ENCODE peak calls at places on chromosome 21, in four cellular contexts. One of them, this sample, is unnamed.
A peak's percentile ranks its signal among the peaks of the same experiment; 100 is the strongest.

GRCh38 chr21:30434033-30434631 is 4.1 kb downstream of the KRTAP13-4 start:
- DNase-seq in HepG2: no peak
- DNase-seq in K562: peak; percentile 22
- DNase-seq in IMR-90: no peak
- DNase-seq in this sample: no peak

GRCh38 chr21:35840949-35841348 is 219.4 kb downstream of the SETD4 start:
- DNase-seq in HepG2: no peak
- DNase-seq in IMR-90: no peak
- DNase-seq in K562: no peak
- DNase-seq in this sample: no peak

GRCh38 chr21:39422468-39423241 is 22.9 kb downstream of the LCA5L start:
- DNase-seq in IMR-90: no peak
- DNase-seq in HepG2: no peak
- DNase-seq in K562: no peak
- DNase-seq in this sample: no peak

GRCh38 chr21:34986561-34987533 is 62.3 kb downstream of the RUNX1 start:
- DNase-seq in IMR-90: peak; percentile 81
- DNase-seq in K562: no peak
- DNase-seq in HepG2: peak; percentile 84
- DNase-seq in this sample: no peak

GRCh38 chr21:39676054-39676771 is 63.5 kb downstream of the B3GALT5 start:
- DNase-seq in HepG2: peak; percentile 17
- DNase-seq in K562: no peak
- DNase-seq in IMR-90: no peak
- DNase-seq in this sample: peak; percentile 25

GRCh38 chr21:31564439-31564838 is 95.1 kb upstream of the SOD1 start:
- DNase-seq in K562: no peak
- DNase-seq in HepG2: no peak
- DNase-seq in IMR-90: no peak
- DNase-seq in this sample: no peak

GRCh38 chr21:37579356-37579755 is 212.8 kb downstream of the DYRK1A start:
- DNase-seq in IMR-90: peak; percentile 10
- DNase-seq in K562: no peak
- DNase-seq in HepG2: no peak
- DNase-seq in this sample: no peak

GRCh38 chr21:45303751-45304150 is 16.1 kb upstream of the POFUT2 start:
- DNase-seq in HepG2: no peak
- DNase-seq in IMR-90: no peak
- DNase-seq in K562: no peak
- DNase-seq in this sample: no peak

GRCh38 chr21:33924079-33924765 is 8.6 kb upstream of the ATP5PO start:
- DNase-seq in IMR-90: peak; percentile 72
- DNase-seq in K562: peak; percentile 83
- DNase-seq in HepG2: peak; percentile 70
- DNase-seq in this sample: peak; percentile 76

GRCh38 chr21:17435565-17436543 is 77.0 kb upstream of the CXADR start:
- DNase-seq in HepG2: no peak
- DNase-seq in K562: no peak
- DNase-seq in IMR-90: no peak
- DNase-seq in this sample: peak; percentile 12

GRCh38 chr21:43735236-43736091 is 16.5 kb downstream of the PDXK start:
- DNase-seq in IMR-90: no peak
- DNase-seq in K562: no peak
- DNase-seq in HepG2: no peak
- DNase-seq in this sample: no peak

GRCh38 chr21:35239811-35240219 is 190.7 kb upstream of the RUNX1 start:
- DNase-seq in IMR-90: no peak
- DNase-seq in K562: no peak
- DNase-seq in HepG2: no peak
- DNase-seq in this sample: no peak

GRCh38 chr21:45415943-45416611 is 11.1 kb downstream of the COL18A1 start:
- DNase-seq in HepG2: no peak
- DNase-seq in K562: no peak
- DNase-seq in IMR-90: no peak
- DNase-seq in this sample: no peak

GRCh38 chr21:32403201-32403701 is 9.3 kb upstream of the EVA1C start:
- DNase-seq in IMR-90: peak; percentile 73
- DNase-seq in HepG2: peak; percentile 48
- DNase-seq in K562: peak; percentile 70
- DNase-seq in this sample: peak; percentile 45

GRCh38 chr21:35508389-35508888 is 459.3 kb upstream of the RUNX1 start:
- DNase-seq in HepG2: peak; percentile 72
- DNase-seq in IMR-90: peak; percentile 65
- DNase-seq in K562: peak; percentile 35
- DNase-seq in this sample: no peak

GRCh38 chr21:37207441-37208009 is 59.6 kb downstream of the VPS26C start:
- DNase-seq in IMR-90: no peak
- DNase-seq in HepG2: peak; percentile 93
- DNase-seq in K562: no peak
- DNase-seq in this sample: no peak

GRCh38 chr21:42599486-42599885 is 53.9 kb upstream of the PDE9A start:
- DNase-seq in HepG2: no peak
- DNase-seq in IMR-90: no peak
- DNase-seq in K562: no peak
- DNase-seq in this sample: no peak

GRCh38 chr21:42558368-42558767 is 44.7 kb downstream of the SLC37A1 start:
- DNase-seq in K562: no peak
- DNase-seq in HepG2: no peak
- DNase-seq in IMR-90: no peak
- DNase-seq in this sample: no peak

GRCh38 chr21:29378814-29379213 is 80.1 kb downstream of the BACH1 start:
- DNase-seq in IMR-90: peak; percentile 56
- DNase-seq in HepG2: no peak
- DNase-seq in K562: no peak
- DNase-seq in this sample: no peak

GRCh38 chr21:19771881-19772280 is 1226.3 kb upstream of the NCAM2 start:
- DNase-seq in IMR-90: no peak
- DNase-seq in HepG2: no peak
- DNase-seq in K562: no peak
- DNase-seq in this sample: no peak

GRCh38 chr21:37503848-37504467 is 137.4 kb downstream of the DYRK1A start:
- DNase-seq in HepG2: peak; percentile 8
- DNase-seq in IMR-90: peak; percentile 87
- DNase-seq in K562: no peak
- DNase-seq in this sample: no peak

DNA sequence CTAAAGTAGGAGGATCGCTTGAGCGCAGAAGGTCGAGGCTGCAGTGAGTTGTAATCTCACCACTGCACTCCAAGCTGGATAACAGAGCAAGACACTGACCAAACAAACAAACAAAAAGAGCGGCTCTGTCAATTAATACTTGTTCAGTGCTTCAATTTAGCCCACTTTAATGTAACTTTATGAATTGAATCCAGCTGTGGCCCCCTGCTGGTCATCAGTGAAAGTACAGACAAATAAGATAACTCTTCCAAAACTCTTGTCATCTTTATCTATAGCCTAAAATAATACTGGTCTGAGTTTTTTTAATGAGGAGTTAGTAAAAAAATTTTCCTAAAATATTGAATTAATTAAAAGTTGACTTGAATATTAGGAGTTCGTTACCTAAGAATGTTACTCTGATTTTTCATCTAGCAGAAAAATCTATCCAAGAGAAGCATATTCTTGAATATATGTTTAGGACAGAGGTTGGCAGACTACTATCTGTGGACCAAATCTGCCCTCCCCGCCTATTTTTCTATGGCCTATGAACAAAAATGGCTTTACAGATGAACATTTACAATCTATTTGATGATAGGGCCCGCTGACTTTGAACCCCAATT is 26.1 kb downstream of the ATP5PF start:
- DNase-seq in K562: peak; percentile 60
- DNase-seq in HepG2: peak; percentile 18
- DNase-seq in IMR-90: peak; percentile 56
- DNase-seq in this sample: peak; percentile 22
- TF ChIP-seq MAZ in K562: no peak
- TF ChIP-seq MAZ in HepG2: no peak
- TF ChIP-seq MAZ in IMR-90: no peak
- TF ChIP-seq MAZ in this sample: no peak

DNA sequence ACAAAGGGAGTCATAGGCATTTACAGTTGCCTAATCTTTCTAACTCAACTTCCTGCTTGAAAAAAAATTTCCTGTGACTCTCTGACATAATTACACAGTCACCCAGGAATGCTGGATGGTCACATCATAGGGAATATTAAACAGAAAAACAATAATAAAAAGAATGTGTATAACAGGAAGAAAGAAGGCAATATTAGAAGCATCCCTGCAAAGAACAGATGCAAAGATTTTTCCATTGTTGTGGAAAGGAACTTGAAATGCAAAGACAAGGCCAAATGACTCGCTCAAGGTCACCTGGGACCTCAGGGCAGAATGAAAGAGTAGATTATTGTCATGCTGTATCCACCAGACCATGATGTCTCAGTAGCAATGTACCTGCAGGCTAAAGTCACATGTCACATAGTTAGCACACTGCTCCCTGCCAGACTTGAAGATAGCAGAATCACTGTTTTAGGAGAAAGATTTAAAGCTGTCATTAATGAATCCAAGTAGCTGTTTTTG is 184.3 kb downstream of the CYYR1 start:
- DNase-seq in IMR-90: peak; percentile 38
- DNase-seq in HepG2: no peak
- DNase-seq in K562: no peak
- DNase-seq in this sample: peak; percentile 41
- TF ChIP-seq MAZ in IMR-90: no peak
- TF ChIP-seq MAZ in HepG2: no peak
- TF ChIP-seq MAZ in K562: no peak
- TF ChIP-seq MAZ in this sample: no peak

DNA sequence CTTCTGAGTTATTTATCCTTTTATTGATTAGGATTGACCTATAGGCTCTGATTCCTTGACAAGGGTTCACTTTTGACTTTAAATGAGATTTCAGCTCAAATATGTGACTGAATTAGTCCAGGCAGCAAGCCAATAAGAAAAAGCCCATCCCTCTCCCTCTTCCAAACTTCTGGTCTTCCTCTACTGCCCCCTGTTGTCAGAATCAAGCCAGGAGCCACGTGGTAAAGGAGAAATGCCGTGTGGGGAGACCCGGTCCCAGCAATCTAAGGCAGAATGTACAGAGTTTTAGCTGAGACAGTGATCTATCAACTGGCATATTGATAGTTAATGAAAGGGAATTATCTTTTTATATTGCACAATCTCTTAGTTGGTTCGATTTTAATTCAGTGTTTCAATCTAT is 5.2 kb downstream of the ADAMTS5 start:
- DNase-seq in HepG2: no peak
- DNase-seq in IMR-90: no peak
- DNase-seq in K562: peak; percentile 36
- DNase-seq in this sample: no peak
- TF ChIP-seq MAZ in HepG2: no peak
- TF ChIP-seq MAZ in IMR-90: no peak
- TF ChIP-seq MAZ in K562: no peak
- TF ChIP-seq MAZ in this sample: no peak

GRCh38 chr21:24729568-24729967 is 877.7 kb downstream of the MRPL39 start:
- DNase-seq in K562: no peak
- DNase-seq in HepG2: no peak
- DNase-seq in IMR-90: peak; percentile 69
- DNase-seq in this sample: no peak
- TF ChIP-seq MAZ in K562: no peak
- TF ChIP-seq MAZ in HepG2: no peak
- TF ChIP-seq MAZ in IMR-90: no peak
- TF ChIP-seq MAZ in this sample: no peak